ENCODE peak calls at places on chromosomes 11 and 22, in four cellular contexts. I, N, Z and A are unnamed samples.
A peak's percentile ranks its signal among the peaks of the same experiment; 100 is the strongest.

GRCh38 chr11:18064035-18064434 is 18.0 kb upstream of the TPH1 start:
- DNase-seq in I (no peak), N (no peak), Z (no peak), A (no peak)

GRCh38 chr11:65412271-65413076 is 10.1 kb upstream of the NEAT1 start:
- DNase-seq in I (peak; percentile 35), N (no peak), Z (peak; percentile 24), A (no peak)

GRCh38 chr22:27397036-27397947 is 404.3 kb downstream of the MN1 start:
- DNase-seq in I (no peak), N (no peak), Z (no peak), A (no peak)

GRCh38 chr11:12110714-12111481 is 508 bp downstream of the MICAL2 start:
- DNase-seq in I (peak; percentile 43), N (peak; percentile 56), Z (peak; percentile 41), A (peak; percentile 28)

GRCh38 chr22:37409031-37409430 is 18.2 kb downstream of the ELFN2 start:
- DNase-seq in I (no peak), N (no peak), Z (no peak), A (no peak)

GRCh38 chr11:128848815-128849455 is 18.2 kb downstream of the KCNJ1 start:
- DNase-seq in I (peak; percentile 51), N (peak; percentile 60), Z (peak; percentile 75), A (peak; percentile 70)

GRCh38 chr11:46389450-46390330 is 1.9 kb downstream of the CHRM4 start:
- DNase-seq in I (peak; percentile 67), N (peak; percentile 83), Z (peak; percentile 74), A (no peak)

GRCh38 chr22:27610863-27611786 is 190.4 kb downstream of the MN1 start:
- DNase-seq in I (no peak), N (no peak), Z (no peak), A (no peak)

GRCh38 chr11:47923667-47924066 is 56.7 kb upstream of the PTPRJ start:
- DNase-seq in I (peak; percentile 40), N (peak; percentile 77), Z (peak; percentile 30), A (no peak)

DNA sequence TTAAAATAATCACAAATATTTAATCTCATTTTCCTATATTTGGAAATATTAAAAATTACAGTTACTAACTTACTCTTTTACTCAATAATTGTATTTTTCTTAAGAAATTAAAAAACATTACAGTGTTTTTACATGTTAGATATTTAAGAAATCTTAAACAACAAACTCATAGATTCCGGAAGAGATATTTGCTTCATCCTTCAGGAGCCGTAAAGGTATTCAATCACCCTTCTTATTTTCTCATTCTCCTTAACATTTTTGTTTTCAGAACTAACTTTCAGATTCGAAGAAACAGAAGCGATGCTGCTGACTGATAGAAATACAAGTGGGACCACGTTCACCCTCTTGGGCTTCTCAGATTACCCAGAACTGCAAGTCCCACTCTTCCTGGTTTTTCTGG is at the start of gene OR5D18:
- DNase-seq in I (no peak), N (no peak), Z (no peak), A (no peak)
- H3K9me3 ChIP-seq in I (peaks cover 4% of the 10 kb centered on the region), N (no peaks in the 10 kb centered on the region), Z (no peaks in the 10 kb centered on the region), A (no peaks in the 10 kb centered on the region)

GRCh38 chr22:49598338-49598737 is 229.3 kb downstream of the BRD1 start:
- DNase-seq in I (no peak), N (no peak), Z (no peak), A (no peak)
- H3K9me3 ChIP-seq in I (peaks cover 13% of the 10 kb centered on the region), N (no peaks in the 10 kb centered on the region), Z (no peaks in the 10 kb centered on the region), A (no peaks in the 10 kb centered on the region)

DNA sequence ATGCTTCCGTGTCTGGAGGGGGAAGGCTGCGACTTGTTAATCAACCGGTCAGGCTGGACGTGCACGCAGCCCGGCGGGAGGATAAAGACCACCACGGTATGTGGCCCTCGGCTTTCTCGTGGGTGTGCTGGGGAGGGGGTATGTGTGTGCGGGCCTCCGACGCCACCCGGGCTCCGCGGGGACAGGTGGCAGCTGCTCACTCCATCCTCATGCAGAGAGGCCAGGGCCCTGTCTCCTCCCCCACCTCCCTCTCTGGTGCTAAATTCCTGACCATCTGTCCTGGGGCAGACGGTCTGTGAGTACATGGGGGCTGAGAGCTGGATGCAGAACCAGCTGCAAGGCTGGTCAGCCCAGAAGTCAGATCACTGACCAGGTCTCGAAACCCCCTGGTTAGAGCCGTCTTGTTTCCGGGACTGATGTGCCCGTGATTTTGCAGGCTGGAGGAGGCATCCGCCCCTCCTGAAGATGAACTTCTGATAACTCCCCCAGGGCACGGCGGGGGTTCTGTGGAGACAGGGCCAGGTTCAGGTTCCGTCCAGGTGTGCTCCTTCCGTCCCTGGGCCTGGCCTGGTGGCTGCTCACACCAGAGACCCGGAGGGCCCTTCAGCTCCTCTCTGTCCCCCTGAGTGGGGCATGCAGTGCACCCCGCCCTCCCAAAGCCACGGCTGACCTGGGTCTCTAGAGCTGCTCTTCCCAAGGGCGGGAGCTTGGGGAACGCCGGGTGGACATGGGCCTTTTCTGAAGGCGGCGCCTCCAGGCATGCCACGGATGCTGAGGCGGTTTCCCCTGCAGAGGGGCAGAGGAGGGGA is 1119.7 kb downstream of the BRD1 start:
- DNase-seq in I (peak; percentile 7), N (no peak), Z (no peak), A (no peak)
- H3K9me3 ChIP-seq in I (no peaks in the 10 kb centered on the region), N (no peaks in the 10 kb centered on the region), Z (no peaks in the 10 kb centered on the region), A (no peaks in the 10 kb centered on the region)

GRCh38 chr22:47548953-47549740 is 786.7 kb downstream of the TBC1D22A start:
- DNase-seq in I (no peak), N (no peak), Z (no peak), A (no peak)
- H3K9me3 ChIP-seq in I (peaks cover 7% of the 10 kb centered on the region), N (no peaks in the 10 kb centered on the region), Z (no peaks in the 10 kb centered on the region), A (no peaks in the 10 kb centered on the region)

GRCh38 chr11:2652857-2653643 is 46.7 kb downstream of the KCNQ1OT1 start:
- DNase-seq in I (no peak), N (no peak), Z (no peak), A (no peak)
- H3K9me3 ChIP-seq in I (peaks cover 99% of the 10 kb centered on the region), N (peaks cover 4% of the 10 kb centered on the region), Z (peaks cover 21% of the 10 kb centered on the region), A (peaks cover 3% of the 10 kb centered on the region)

DNA sequence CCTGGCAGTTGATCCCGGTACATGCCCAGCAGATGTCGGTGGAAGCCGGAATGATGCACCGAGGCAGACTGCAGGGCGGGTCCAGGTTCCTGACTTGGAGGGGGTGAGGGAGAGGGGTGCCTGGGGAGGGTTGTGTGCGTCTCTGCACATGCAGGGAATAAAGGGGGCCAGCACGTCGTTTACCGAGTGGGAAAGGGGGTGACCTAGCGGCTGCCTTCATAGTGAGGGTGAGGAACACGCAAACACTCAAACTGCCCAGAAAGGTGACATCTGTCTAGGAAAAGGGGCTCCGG is 801.7 kb downstream of the TBC1D22A start:
- DNase-seq in I (no peak), N (no peak), Z (no peak), A (no peak)
- H3K9me3 ChIP-seq in I (no peaks in the 10 kb centered on the region), N (no peaks in the 10 kb centered on the region), Z (no peaks in the 10 kb centered on the region), A (no peaks in the 10 kb centered on the region)

GRCh38 chr22:48718818-48719500 is 1108.7 kb downstream of the BRD1 start:
- DNase-seq in I (peak; percentile 0), N (peak; percentile 8), Z (no peak), A (no peak)

GRCh38 chr22:48719978-48720661 is 1107.6 kb downstream of the BRD1 start:
- DNase-seq in I (peak; percentile 8), N (no peak), Z (no peak), A (no peak)

GRCh38 chr22:48717883-48718817 is 1109.5 kb downstream of the BRD1 start:
- DNase-seq in I (peak; percentile 9), N (no peak), Z (no peak), A (no peak)

GRCh38 chr22:48715511-48715910 is 1112.2 kb downstream of the BRD1 start:
- DNase-seq in I (no peak), N (no peak), Z (no peak), A (no peak)

GRCh38 chr22:48717076-48717810 is 1110.4 kb downstream of the BRD1 start:
- DNase-seq in I (peak; percentile 8), N (no peak), Z (no peak), A (no peak)
- H3K9me3 ChIP-seq in I (peaks cover 10% of the 10 kb centered on the region), N (no peaks in the 10 kb centered on the region), Z (no peaks in the 10 kb centered on the region), A (no peaks in the 10 kb centered on the region)